ENCODE peak calls at places on chromosomes 3 and 15, in four cellular contexts. C is adrenal gland, W is transverse colon, I is Peyer's patch. X is an unnamed sample.

GRCh38 chr15:60416519-60416918 is 18.7 kb upstream of the ANXA2 start:
- DNase-seq in C (no peak), W (no peak), I (no peak), X (no peak)

GRCh38 chr15:84023636-84024035 is 211.9 kb upstream of the GOLGA6L4 start:
- DNase-seq in I (no peak), W (peak), C (no peak), X (no peak)

GRCh38 chr3:194235160-194235559 is 99.2 kb downstream of the HES1 start:
- DNase-seq in I (no peak), C (no peak), W (no peak), X (no peak)

GRCh38 chr15:67770098-67770628 is 55.1 kb upstream of the SKOR1 start:
- DNase-seq in W (no peak), C (no peak), I (no peak), X (no peak)

GRCh38 chr3:4949004-4949403 is 30.2 kb upstream of the BHLHE40 start:
- DNase-seq in C (no peak), W (no peak), I (no peak), X (no peak)

GRCh38 chr3:13501056-13501455 is 20.9 kb downstream of the HDAC11 start:
- DNase-seq in C (no peak), W (no peak), I (no peak), X (no peak)

GRCh38 chr3:53350652-53351051 is 3.3 kb upstream of the DCP1A start:
- DNase-seq in C (no peak), I (peak), W (peak), X (peak)

GRCh38 chr15:77696006-77696631 is 63.4 kb upstream of the LINGO1 start:
- DNase-seq in C (peak), W (no peak), I (no peak), X (no peak)

DNA sequence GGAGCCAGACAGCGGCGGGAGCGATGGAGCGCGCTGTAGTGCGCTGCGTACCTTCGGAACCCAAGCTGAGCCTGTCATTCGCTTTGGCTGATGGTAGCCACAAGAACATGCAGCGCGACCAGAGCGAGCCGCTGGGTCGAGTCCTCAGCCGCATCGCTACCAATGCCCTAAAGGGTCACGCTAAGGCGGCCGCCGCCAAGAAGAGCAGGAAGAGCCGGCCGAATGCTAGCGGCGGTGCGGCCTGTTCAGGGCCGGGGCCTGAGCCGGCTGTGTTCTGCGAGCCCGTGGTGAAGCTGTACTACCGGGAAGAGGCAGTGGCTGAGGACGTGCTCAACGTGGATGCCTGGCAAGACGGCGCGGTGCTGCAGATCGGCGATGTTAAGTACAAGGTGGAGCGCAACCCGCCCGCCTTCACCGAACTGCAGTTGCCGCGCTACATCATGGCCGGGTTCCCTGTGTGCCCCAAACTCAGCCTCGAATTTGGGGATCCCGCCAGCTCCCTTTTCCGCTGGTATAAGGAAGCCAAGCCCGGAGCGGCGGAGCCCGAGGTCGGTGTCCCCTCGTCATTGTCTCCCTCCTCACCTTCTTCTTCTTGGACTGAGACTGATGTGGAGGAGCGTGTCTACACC is 499 bp downstream of the PDE12 start:
- DNase-seq in W (peak), C (peak), I (peak), X (no peak)
- TF ChIP-seq POLR2A in W (no peak), C (no peak), I (no peak), X (no peak)

GRCh38 chr3:150150633-150151032 is 179.9 kb upstream of the PFN2 start:
- DNase-seq in I (no peak), C (no peak), W (no peak), X (no peak)

GRCh38 chr3:150149651-150150051 is 179.0 kb upstream of the PFN2 start:
- DNase-seq in I (no peak), W (no peak), C (no peak), X (no peak)

GRCh38 chr3:150146891-150147761 is 176.4 kb upstream of the PFN2 start:
- DNase-seq in I (no peak), C (no peak), W (peak), X (peak)

GRCh38 chr3:150145659-150146058 is 175.0 kb upstream of the PFN2 start:
- DNase-seq in C (no peak), W (no peak), I (no peak), X (no peak)

GRCh38 chr3:150147776-150148175 is 177.1 kb upstream of the PFN2 start:
- DNase-seq in C (no peak), W (no peak), I (no peak), X (no peak)
- TF ChIP-seq POLR2A in C (no peak), W (no peak), I (no peak), X (no peak)

GRCh38 chr3:81580399-81580798 is 181.0 kb downstream of the GBE1 start:
- DNase-seq in C (no peak), W (no peak), I (no peak), X (no peak)

GRCh38 chr3:81585057-81585456 is 176.4 kb downstream of the GBE1 start:
- DNase-seq in W (no peak), C (no peak), I (no peak), X (no peak)

GRCh38 chr3:81581966-81582599 is 179.4 kb downstream of the GBE1 start:
- DNase-seq in C (peak), I (peak), W (peak), X (peak)

DNA sequence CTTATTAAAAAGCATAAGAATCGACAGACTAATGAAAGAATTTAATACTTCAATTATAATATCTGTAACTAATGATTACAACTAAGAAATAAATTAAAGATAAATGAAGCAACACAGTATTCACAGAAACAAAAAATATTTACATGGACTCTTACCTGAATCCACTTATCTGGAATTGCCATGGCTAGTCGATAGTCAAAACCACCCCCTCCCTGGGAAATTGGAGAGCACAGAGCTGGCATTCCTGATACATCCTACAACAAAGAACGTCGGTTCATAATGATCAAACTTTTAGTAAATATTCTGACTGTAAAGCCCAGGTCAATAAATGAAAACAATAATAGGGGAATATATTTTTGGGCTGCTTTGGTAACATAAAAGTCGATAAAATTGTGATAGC is 175.5 kb downstream of the GBE1 start:
- DNase-seq in C (no peak), W (no peak), I (no peak), X (no peak)
- TF ChIP-seq POLR2A in C (no peak), W (no peak), I (no peak), X (no peak)

GRCh38 chr15:81314378-81314777 is 9.6 kb downstream of the STARD5 start:
- DNase-seq in C (no peak), W (no peak), I (peak), X (no peak)

GRCh38 chr15:81311834-81312459 is 12.0 kb downstream of the STARD5 start:
- DNase-seq in W (no peak), I (peak), C (no peak), X (no peak)

GRCh38 chr15:81310480-81310879 is 13.5 kb downstream of the STARD5 start:
- DNase-seq in W (no peak), I (peak), C (no peak), X (no peak)

GRCh38 chr15:81313686-81314085 is 10.3 kb downstream of the STARD5 start:
- DNase-seq in W (no peak), I (no peak), C (no peak), X (no peak)

GRCh38 chr15:81312790-81313543 is 11.0 kb downstream of the STARD5 start:
- DNase-seq in I (peak), C (peak), W (peak), X (peak)
- TF ChIP-seq POLR2A in I (no peak), C (peak), W (no peak), X (no peak)

GRCh38 chr15:49174902-49175301 is 4.9 kb downstream of the GALK2 start:
- DNase-seq in I (no peak), W (no peak), C (no peak), X (no peak)

GRCh38 chr15:49168026-49168425 is 2.0 kb upstream of the GALK2 start:
- DNase-seq in C (no peak), W (no peak), I (no peak), X (no peak)

GRCh38 chr15:49171790-49172189 is 1.7 kb downstream of the GALK2 start:
- DNase-seq in C (no peak), I (no peak), W (no peak), X (no peak)

GRCh38 chr15:49164865-49165264 is 5.2 kb upstream of the GALK2 start:
- DNase-seq in I (no peak), C (no peak), W (no peak), X (no peak)

GRCh38 chr15:49169880-49170597 is at the start of gene GALK2:
- DNase-seq in C (peak), I (peak), W (peak), X (peak)
- TF ChIP-seq POLR2A in C (peak), I (peak), W (peak), X (peak)

GRCh38 chr3:49132437-49133225 is at the start of gene LAMB2:
- DNase-seq in C (peak), I (peak), W (peak), X (peak)
- TF ChIP-seq POLR2A in C (peak), I (peak), W (peak), X (peak)

GRCh38 chr3:156751461-156752025 is 74.6 kb upstream of the LEKR1 start:
- DNase-seq in W (peak), C (no peak), I (no peak), X (peak)
- TF ChIP-seq POLR2A in W (no peak), C (no peak), I (no peak), X (no peak)

DNA sequence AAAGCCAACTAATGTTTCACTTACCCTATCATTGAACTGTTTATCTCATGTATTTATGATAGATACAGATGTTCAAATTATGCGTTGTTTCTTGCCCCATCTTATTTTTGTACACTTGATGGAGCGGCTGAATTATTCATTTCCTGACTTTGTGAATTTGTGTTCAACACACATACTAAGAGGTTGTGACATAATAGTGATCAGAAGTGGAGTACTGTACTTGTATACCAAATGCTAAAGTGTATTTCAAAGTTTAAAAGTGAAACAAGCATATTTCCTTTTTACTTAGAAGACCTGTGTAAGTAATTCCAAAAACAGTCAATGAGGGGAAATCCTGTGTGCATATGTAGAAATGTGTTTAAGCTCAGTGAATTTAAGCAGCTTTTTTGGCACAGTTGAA is 1.8 kb downstream of the NFKBIZ start:
- DNase-seq in C (no peak), I (no peak), W (no peak), X (peak)
- TF ChIP-seq POLR2A in C (peak), I (no peak), W (no peak), X (no peak)

DNA sequence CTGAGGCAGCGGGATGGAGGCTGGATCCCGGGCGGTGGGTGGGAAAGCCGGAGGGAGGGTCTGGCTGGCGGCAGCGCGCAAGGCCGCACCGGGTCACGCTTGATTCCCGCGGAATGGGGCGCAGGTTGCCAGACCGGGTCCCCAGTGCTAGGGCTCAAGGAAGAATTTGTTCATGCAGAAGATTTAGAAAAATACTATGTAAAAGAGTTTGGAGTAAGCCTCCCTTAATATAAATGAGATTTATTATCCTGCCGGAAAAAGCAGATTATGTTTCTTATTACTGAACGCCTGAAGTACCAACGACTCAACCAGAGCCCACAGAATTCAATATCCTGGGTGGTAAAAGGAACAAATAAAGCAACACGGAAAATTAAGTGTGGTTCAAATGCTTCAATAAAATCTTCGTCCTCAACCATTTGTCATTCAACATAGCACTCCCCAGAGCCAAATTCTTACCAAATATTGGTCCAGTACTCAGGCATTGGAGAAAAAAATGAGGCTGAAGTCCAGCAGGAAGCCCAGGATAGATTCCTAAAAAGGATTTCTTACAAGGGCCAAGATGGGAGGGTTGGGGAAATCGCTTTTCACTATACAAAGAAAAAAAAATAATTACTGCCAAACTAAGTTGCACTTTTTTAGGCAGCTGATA is 1.2 kb upstream of the ZBTB20 start:
- DNase-seq in I (no peak), C (no peak), W (no peak), X (no peak)
- TF ChIP-seq POLR2A in I (no peak), C (no peak), W (no peak), X (no peak)